ENCODE peak calls at places on chromosomes 12 and 14, in seven cellular contexts. One of them, this sample, is unnamed.

GRCh38 chr12:13273850-13274249 is 77.3 kb downstream of the EMP1 start:
- DNase-seq in H9: no peak
- DNase-seq in H1: no peak
- DNase-seq in mesendoderm: no peak
- DNase-seq in IMR-90: no peak
- DNase-seq in mesenchymal stem cell: no peak
- DNase-seq in neuronal stem cell: no peak
- DNase-seq in this sample: no peak

GRCh38 chr14:101554991-101555668 is 6.2 kb upstream of the DIO3 start:
- DNase-seq in H9: no peak
- DNase-seq in H1: no peak
- DNase-seq in mesendoderm: no peak
- DNase-seq in IMR-90: no peak
- DNase-seq in mesenchymal stem cell: no peak
- DNase-seq in neuronal stem cell: no peak
- DNase-seq in this sample: no peak

GRCh38 chr12:2250797-2251196 is 198.0 kb downstream of the CACNA1C start:
- DNase-seq in H9: no peak
- DNase-seq in H1: no peak
- DNase-seq in mesendoderm: no peak
- DNase-seq in IMR-90: no peak
- DNase-seq in mesenchymal stem cell: peak
- DNase-seq in neuronal stem cell: no peak
- DNase-seq in this sample: no peak

GRCh38 chr12:57370084-57370483 is 60.8 kb downstream of the R3HDM2 start:
- DNase-seq in H9: no peak
- DNase-seq in H1: no peak
- DNase-seq in mesendoderm: no peak
- DNase-seq in IMR-90: no peak
- DNase-seq in mesenchymal stem cell: no peak
- DNase-seq in neuronal stem cell: no peak
- DNase-seq in this sample: no peak

GRCh38 chr12:56286044-56286830 is 13.9 kb downstream of the CS start:
- DNase-seq in H9: no peak
- DNase-seq in H1: no peak
- DNase-seq in mesendoderm: no peak
- DNase-seq in IMR-90: no peak
- DNase-seq in mesenchymal stem cell: no peak
- DNase-seq in neuronal stem cell: no peak
- DNase-seq in this sample: no peak

GRCh38 chr12:57852195-57852594 is 5.7 kb upstream of the CTDSP2 start:
- DNase-seq in H9: peak
- DNase-seq in H1: no peak
- DNase-seq in mesendoderm: no peak
- DNase-seq in IMR-90: no peak
- DNase-seq in mesenchymal stem cell: no peak
- DNase-seq in neuronal stem cell: no peak
- DNase-seq in this sample: no peak

GRCh38 chr14:85817430-85817829 is 287.5 kb downstream of the FLRT2 start:
- DNase-seq in H9: no peak
- DNase-seq in H1: no peak
- DNase-seq in mesendoderm: no peak
- DNase-seq in IMR-90: no peak
- DNase-seq in mesenchymal stem cell: no peak
- DNase-seq in neuronal stem cell: no peak
- DNase-seq in this sample: no peak

GRCh38 chr12:90621927-90622326 is 333.0 kb downstream of the CCER1 start:
- DNase-seq in H9: no peak
- DNase-seq in H1: no peak
- DNase-seq in mesendoderm: no peak
- DNase-seq in IMR-90: peak
- DNase-seq in mesenchymal stem cell: peak
- DNase-seq in neuronal stem cell: no peak
- DNase-seq in this sample: no peak

GRCh38 chr14:52844262-52845060 is 53.1 kb upstream of the GNPNAT1 start:
- DNase-seq in H9: peak
- DNase-seq in H1: no peak
- DNase-seq in mesendoderm: peak
- DNase-seq in IMR-90: no peak
- DNase-seq in mesenchymal stem cell: no peak
- DNase-seq in neuronal stem cell: no peak
- DNase-seq in this sample: no peak

GRCh38 chr14:89702151-89702936 is 252.2 kb downstream of the EFCAB11 start:
- DNase-seq in H9: no peak
- DNase-seq in H1: no peak
- DNase-seq in mesendoderm: no peak
- DNase-seq in IMR-90: peak
- DNase-seq in mesenchymal stem cell: peak
- DNase-seq in neuronal stem cell: peak
- DNase-seq in this sample: no peak

GRCh38 chr12:107803092-107803491 is 28.6 kb downstream of the ASCL4 start:
- DNase-seq in H9: no peak
- DNase-seq in H1: no peak
- DNase-seq in mesendoderm: no peak
- DNase-seq in IMR-90: no peak
- DNase-seq in mesenchymal stem cell: no peak
- DNase-seq in neuronal stem cell: no peak
- DNase-seq in this sample: no peak

GRCh38 chr14:74583689-74584434 is 28.2 kb downstream of the LTBP2 start:
- DNase-seq in H9: no peak
- DNase-seq in H1: no peak
- DNase-seq in mesendoderm: peak
- DNase-seq in IMR-90: peak
- DNase-seq in mesenchymal stem cell: peak
- DNase-seq in neuronal stem cell: no peak
- DNase-seq in this sample: peak

GRCh38 chr12:46915861-46916260 is 90.1 kb upstream of the SLC38A4 start:
- DNase-seq in H9: no peak
- DNase-seq in H1: no peak
- DNase-seq in mesendoderm: no peak
- DNase-seq in IMR-90: peak
- DNase-seq in mesenchymal stem cell: peak
- DNase-seq in neuronal stem cell: peak
- DNase-seq in this sample: no peak

GRCh38 chr14:90427848-90428426 is 31.1 kb downstream of the CALM1 start:
- DNase-seq in H9: no peak
- DNase-seq in H1: no peak
- DNase-seq in mesendoderm: no peak
- DNase-seq in IMR-90: no peak
- DNase-seq in mesenchymal stem cell: no peak
- DNase-seq in neuronal stem cell: no peak
- DNase-seq in this sample: no peak

GRCh38 chr12:94207467-94208432 is 59.4 kb downstream of the PLXNC1 start:
- DNase-seq in H9: no peak
- DNase-seq in H1: no peak
- DNase-seq in mesendoderm: no peak
- DNase-seq in IMR-90: no peak
- DNase-seq in mesenchymal stem cell: no peak
- DNase-seq in neuronal stem cell: no peak
- DNase-seq in this sample: no peak

GRCh38 chr14:54564799-54565235 is 2.1 kb upstream of the SAMD4A start:
- DNase-seq in H9: no peak
- DNase-seq in H1: no peak
- DNase-seq in mesendoderm: no peak
- DNase-seq in IMR-90: peak
- DNase-seq in mesenchymal stem cell: peak
- DNase-seq in neuronal stem cell: no peak
- DNase-seq in this sample: no peak

GRCh38 chr12:26740991-26741390 is 92.0 kb downstream of the ITPR2 start:
- DNase-seq in H9: no peak
- DNase-seq in H1: no peak
- DNase-seq in mesendoderm: no peak
- DNase-seq in IMR-90: no peak
- DNase-seq in mesenchymal stem cell: no peak
- DNase-seq in neuronal stem cell: no peak
- DNase-seq in this sample: no peak

GRCh38 chr12:122834229-122834920 is 882 bp upstream of the HIP1R start:
- DNase-seq in H9: peak
- DNase-seq in H1: peak
- DNase-seq in mesendoderm: peak
- DNase-seq in IMR-90: peak
- DNase-seq in mesenchymal stem cell: peak
- DNase-seq in neuronal stem cell: peak
- DNase-seq in this sample: peak

GRCh38 chr14:20603813-20604212 is 12.6 kb upstream of the RNASE12 start:
- DNase-seq in H9: no peak
- DNase-seq in H1: no peak
- DNase-seq in mesendoderm: no peak
- DNase-seq in IMR-90: no peak
- DNase-seq in mesenchymal stem cell: no peak
- DNase-seq in neuronal stem cell: no peak
- DNase-seq in this sample: no peak

GRCh38 chr12:27984275-27984674 is 11.7 kb upstream of the PTHLH start:
- DNase-seq in H9: no peak
- DNase-seq in H1: no peak
- DNase-seq in mesendoderm: no peak
- DNase-seq in IMR-90: peak
- DNase-seq in mesenchymal stem cell: peak
- DNase-seq in neuronal stem cell: no peak
- DNase-seq in this sample: no peak

GRCh38 chr12:96164951-96165858 is 29.0 kb upstream of the ELK3 start:
- DNase-seq in H9: no peak
- DNase-seq in H1: no peak
- DNase-seq in mesendoderm: no peak
- DNase-seq in IMR-90: no peak
- DNase-seq in mesenchymal stem cell: no peak
- DNase-seq in neuronal stem cell: no peak
- DNase-seq in this sample: no peak

DNA sequence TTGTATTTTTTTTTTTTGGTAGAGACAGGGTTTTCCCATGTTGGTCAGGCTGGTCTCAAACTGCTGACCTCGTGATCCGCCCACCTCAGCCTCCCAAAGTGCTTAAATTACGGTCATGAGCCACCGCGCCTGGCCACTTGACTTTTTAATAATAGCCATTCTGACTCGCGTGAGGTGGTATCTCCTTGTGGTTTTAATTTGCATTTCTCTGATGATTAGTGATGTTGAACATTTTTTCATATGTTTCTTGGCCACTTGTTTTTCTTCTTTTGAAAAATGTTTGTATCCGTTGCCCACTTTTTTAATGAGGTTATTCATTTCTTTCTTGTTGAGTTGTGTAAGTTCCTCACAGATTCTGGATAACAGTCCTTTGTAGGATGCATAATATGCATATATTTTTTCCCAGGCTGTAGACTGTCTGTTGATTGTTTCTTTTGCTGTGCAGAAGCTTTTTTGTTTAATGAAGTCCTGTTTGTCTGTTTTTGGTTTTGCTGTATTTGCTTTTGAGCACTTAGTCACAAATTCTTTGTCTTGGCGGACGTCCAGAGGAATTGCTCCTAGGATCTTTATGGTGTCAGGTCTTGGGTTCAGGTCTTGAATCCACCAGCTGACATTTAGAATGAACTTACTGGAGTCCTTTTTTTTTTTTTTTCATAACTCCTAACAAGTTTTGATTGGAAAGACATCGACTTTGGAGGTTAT is 10.3 kb upstream of the PGAM5 start:
- DNase-seq in H9: no peak
- DNase-seq in H1: no peak
- DNase-seq in mesendoderm: no peak
- DNase-seq in IMR-90: peak
- DNase-seq in mesenchymal stem cell: peak
- DNase-seq in neuronal stem cell: no peak
- DNase-seq in this sample: no peak
- H4K8ac ChIP-seq in H9: no peak
- H4K8ac ChIP-seq in H1: no peak
- H4K8ac ChIP-seq in mesendoderm: no peak
- H4K8ac ChIP-seq in IMR-90: no peak
- H4K8ac ChIP-seq in mesenchymal stem cell: no peak
- H4K8ac ChIP-seq in neuronal stem cell: no peak
- H4K8ac ChIP-seq in this sample: no peak

DNA sequence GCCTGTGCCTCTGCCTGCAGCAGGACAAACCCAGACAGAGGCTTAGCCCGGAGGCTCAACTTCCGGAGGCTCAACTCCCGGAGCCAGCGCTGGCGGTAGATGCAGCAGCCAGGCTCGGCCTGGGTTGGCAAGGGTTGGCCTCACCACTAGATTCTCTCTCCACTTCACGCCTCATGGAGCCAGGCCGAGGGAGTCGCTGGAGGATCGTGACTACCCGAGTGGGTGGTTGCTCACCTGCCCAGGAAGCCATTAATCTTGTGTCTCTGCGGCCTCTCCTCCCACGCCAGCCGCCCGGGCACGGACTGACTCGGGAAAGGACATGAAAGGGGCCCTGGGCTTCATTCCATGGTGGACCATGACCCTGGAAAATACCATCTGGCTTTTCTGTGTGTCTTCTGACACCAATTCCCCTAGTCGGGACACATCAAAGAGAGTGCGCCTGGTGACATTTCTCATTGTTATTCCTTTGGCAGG is 20.8 kb downstream of the ESRRB start:
- DNase-seq in H9: no peak
- DNase-seq in H1: no peak
- DNase-seq in mesendoderm: no peak
- DNase-seq in IMR-90: no peak
- DNase-seq in mesenchymal stem cell: no peak
- DNase-seq in neuronal stem cell: no peak
- DNase-seq in this sample: no peak
- H4K8ac ChIP-seq in H9: no peak
- H4K8ac ChIP-seq in H1: peak
- H4K8ac ChIP-seq in mesendoderm: no peak
- H4K8ac ChIP-seq in IMR-90: no peak
- H4K8ac ChIP-seq in mesenchymal stem cell: no peak
- H4K8ac ChIP-seq in neuronal stem cell: no peak
- H4K8ac ChIP-seq in this sample: no peak

GRCh38 chr12:52127683-52128450 is 48.4 kb downstream of the SMIM41 start:
- DNase-seq in H9: no peak
- DNase-seq in H1: no peak
- DNase-seq in mesendoderm: no peak
- DNase-seq in IMR-90: no peak
- DNase-seq in mesenchymal stem cell: no peak
- DNase-seq in neuronal stem cell: no peak
- DNase-seq in this sample: no peak

GRCh38 chr12:52126050-52126604 is 46.6 kb downstream of the SMIM41 start:
- DNase-seq in H9: no peak
- DNase-seq in H1: no peak
- DNase-seq in mesendoderm: no peak
- DNase-seq in IMR-90: no peak
- DNase-seq in mesenchymal stem cell: no peak
- DNase-seq in neuronal stem cell: no peak
- DNase-seq in this sample: peak

GRCh38 chr12:52132754-52133161 is 53.3 kb downstream of the SMIM41 start:
- DNase-seq in H9: no peak
- DNase-seq in H1: no peak
- DNase-seq in mesendoderm: no peak
- DNase-seq in IMR-90: no peak
- DNase-seq in mesenchymal stem cell: no peak
- DNase-seq in neuronal stem cell: no peak
- DNase-seq in this sample: no peak

GRCh38 chr12:52126605-52127578 is 47.4 kb downstream of the SMIM41 start:
- DNase-seq in H9: no peak
- DNase-seq in H1: no peak
- DNase-seq in mesendoderm: no peak
- DNase-seq in IMR-90: peak
- DNase-seq in mesenchymal stem cell: no peak
- DNase-seq in neuronal stem cell: no peak
- DNase-seq in this sample: no peak

GRCh38 chr12:52130695-52131094 is 51.2 kb downstream of the SMIM41 start:
- DNase-seq in H9: no peak
- DNase-seq in H1: no peak
- DNase-seq in mesendoderm: no peak
- DNase-seq in IMR-90: no peak
- DNase-seq in mesenchymal stem cell: no peak
- DNase-seq in neuronal stem cell: no peak
- DNase-seq in this sample: no peak
- H4K8ac ChIP-seq in H9: no peak
- H4K8ac ChIP-seq in H1: no peak
- H4K8ac ChIP-seq in mesendoderm: no peak
- H4K8ac ChIP-seq in IMR-90: no peak
- H4K8ac ChIP-seq in mesenchymal stem cell: no peak
- H4K8ac ChIP-seq in neuronal stem cell: no peak
- H4K8ac ChIP-seq in this sample: no peak

GRCh38 chr14:61463664-61464063 is 142.3 kb downstream of the PRKCH start:
- DNase-seq in H9: no peak
- DNase-seq in H1: no peak
- DNase-seq in mesendoderm: no peak
- DNase-seq in IMR-90: no peak
- DNase-seq in mesenchymal stem cell: no peak
- DNase-seq in neuronal stem cell: no peak
- DNase-seq in this sample: no peak
- H4K8ac ChIP-seq in H9: no peak
- H4K8ac ChIP-seq in H1: no peak
- H4K8ac ChIP-seq in mesendoderm: no peak
- H4K8ac ChIP-seq in IMR-90: no peak
- H4K8ac ChIP-seq in mesenchymal stem cell: no peak
- H4K8ac ChIP-seq in neuronal stem cell: no peak
- H4K8ac ChIP-seq in this sample: no peak

This sample was measured in trophoblast cell.